ENCODE peak calls at places on chromosomes 4 and X, in seven cellular contexts. H is neuronal stem cell, W is mesendoderm, P is H9, K is H1, N is mesenchymal stem cell, A is trophoblast cell. U is an unnamed sample.

GRCh38 chr4:20443406-20443805 is 191.7 kb downstream of the SLIT2 start:
- DNase-seq in H (no peak), W (no peak), P (no peak), K (no peak), N (no peak), A (no peak), U (no peak)

GRCh38 chr4:116878280-116878679 is 207.1 kb downstream of the TRAM1L1 start:
- DNase-seq in H (no peak), W (no peak), P (no peak), K (no peak), N (peak), A (no peak), U (no peak)

GRCh38 chrX:139930923-139931645 is 1.8 kb downstream of the ATP11C start:
- DNase-seq in H (no peak), W (peak), P (no peak), K (no peak), N (peak), A (peak), U (no peak)

GRCh38 chr4:106329027-106329618 is 12.8 kb downstream of the AIMP1 start:
- DNase-seq in H (no peak), W (peak), P (no peak), K (no peak), N (peak), A (peak), U (peak)

GRCh38 chrX:51893931-51894696 is 691 bp downstream of the MAGED1 start:
- DNase-seq in H (peak), W (peak), P (no peak), K (no peak), N (peak), A (peak), U (peak)

GRCh38 chr4:166493828-166494432 is 620.9 kb downstream of the TLL1 start:
- DNase-seq in H (no peak), W (peak), P (no peak), K (no peak), N (peak), A (no peak), U (no peak)

GRCh38 chr4:15457401-15458201 is 12.1 kb upstream of the CC2D2A start:
- DNase-seq in H (no peak), W (peak), P (no peak), K (no peak), N (peak), A (peak), U (peak)

GRCh38 chr4:112284662-112285411 is 867 bp downstream of the TIFA start:
- DNase-seq in H (no peak), W (no peak), P (no peak), K (no peak), N (peak), A (peak), U (peak)

GRCh38 chr4:56655209-56655626 is 25.9 kb downstream of the HOPX start:
- DNase-seq in H (no peak), W (peak), P (peak), K (peak), N (peak), A (peak), U (peak)

GRCh38 chr4:140427919-140428471 is 547 bp upstream of the CLGN start:
- DNase-seq in H (no peak), W (peak), P (no peak), K (no peak), N (peak), A (no peak), U (peak)

GRCh38 chr4:25783943-25784342 is 78.8 kb downstream of the SEL1L3 start:
- DNase-seq in H (no peak), W (no peak), P (no peak), K (no peak), N (no peak), A (no peak), U (no peak)

GRCh38 chr4:19348746-19349145 is 903.0 kb upstream of the SLIT2 start:
- DNase-seq in H (no peak), W (no peak), P (no peak), K (no peak), N (no peak), A (no peak), U (no peak)

GRCh38 chrX:37825225-37825842 is 22.0 kb downstream of the DYNLT3 start:
- DNase-seq in H (peak), W (peak), P (peak), K (no peak), N (peak), A (peak), U (peak)

GRCh38 chr4:24470681-24471622 is 113.4 kb downstream of the DHX15 start:
- DNase-seq in H (peak), W (peak), P (peak), K (no peak), N (peak), A (peak), U (peak)

GRCh38 chr4:84968936-84969335 is 2.4 kb upstream of the WDFY3 start:
- DNase-seq in H (no peak), W (no peak), P (no peak), K (no peak), N (no peak), A (no peak), U (no peak)

GRCh38 chrX:123738378-123738955 is 5.6 kb upstream of the THOC2 start:
- DNase-seq in H (no peak), W (no peak), P (no peak), K (no peak), N (no peak), A (no peak), U (no peak)

GRCh38 chr4:8609824-8610350 is 17.3 kb downstream of the CPZ start:
- DNase-seq in H (no peak), W (no peak), P (no peak), K (no peak), N (no peak), A (no peak), U (no peak)

GRCh38 chr4:3517731-3518510 is 14.3 kb downstream of the LRPAP1 start:
- DNase-seq in H (no peak), W (no peak), P (no peak), K (no peak), N (no peak), A (no peak), U (no peak)

GRCh38 chrX:69321789-69322188 is 156.5 kb upstream of the PJA1 start:
- DNase-seq in H (no peak), W (no peak), P (no peak), K (no peak), N (no peak), A (no peak), U (no peak)

GRCh38 chr4:17760602-17761001 is 20.8 kb downstream of the FAM184B start:
- DNase-seq in H (no peak), W (peak), P (no peak), K (no peak), N (no peak), A (no peak), U (no peak)

GRCh38 chr4:64967286-64967685 is 558.0 kb upstream of the TECRL start:
- DNase-seq in H (no peak), W (no peak), P (no peak), K (no peak), N (no peak), A (no peak), U (no peak)

GRCh38 chr4:40292313-40292759 is 42.8 kb upstream of the CHRNA9 start:
- DNase-seq in H (no peak), W (peak), P (no peak), K (no peak), N (peak), A (no peak), U (peak)

GRCh38 chrX:41737065-41737464 is 13.1 kb downstream of the GPR82 start:
- DNase-seq in H (no peak), W (no peak), P (no peak), K (no peak), N (no peak), A (peak), U (no peak)

GRCh38 chr4:149702414-149703108 is 113.1 kb downstream of the IQCM start:
- DNase-seq in H (no peak), W (no peak), P (no peak), K (no peak), N (no peak), A (no peak), U (no peak)

GRCh38 chr4:11182586-11183357 is 245.9 kb downstream of the HS3ST1 start:
- DNase-seq in H (no peak), W (no peak), P (no peak), K (no peak), N (no peak), A (peak), U (peak)

GRCh38 chr4:84158670-84159069 is 340.4 kb downstream of the NKX6-1 start:
- DNase-seq in H (no peak), W (no peak), P (no peak), K (no peak), N (no peak), A (no peak), U (no peak)

GRCh38 chrX:5780821-5781220 is 447.8 kb downstream of the NLGN4X start:
- DNase-seq in H (no peak), W (no peak), P (no peak), K (no peak), N (no peak), A (no peak), U (no peak)

GRCh38 chr4:2125831-2126230 is 66.7 kb downstream of the NAT8L start:
- DNase-seq in H (no peak), W (no peak), P (no peak), K (no peak), N (no peak), A (no peak), U (no peak)

GRCh38 chrX:48761674-48762471 is at the start of gene GLOD5:
- DNase-seq in H (no peak), W (peak), P (peak), K (peak), N (peak), A (peak), U (no peak)

GRCh38 chr4:2745981-2746806 is 9.9 kb downstream of the TNIP2 start:
- DNase-seq in H (no peak), W (no peak), P (no peak), K (no peak), N (peak), A (peak), U (peak)

GRCh38 chr4:3059090-3059428 is 15.3 kb downstream of the HTT-AS start:
- DNase-seq in H (no peak), W (no peak), P (no peak), K (no peak), N (no peak), A (no peak), U (no peak)

GRCh38 chr4:112521123-112522116 is 5.4 kb upstream of the NEUROG2 start:
- DNase-seq in H (peak), W (peak), P (peak), K (no peak), N (no peak), A (no peak), U (no peak)

GRCh38 chrX:40719218-40719617 is 16.1 kb downstream of the MED14 start:
- DNase-seq in H (no peak), W (no peak), P (no peak), K (no peak), N (peak), A (peak), U (peak)

GRCh38 chr4:1044469-1045192 is 33.2 kb downstream of the FGFRL1 start:
- DNase-seq in H (no peak), W (no peak), P (no peak), K (no peak), N (no peak), A (peak), U (no peak)

GRCh38 chrX:131262738-131263679 is 26.1 kb downstream of the IGSF1 start:
- DNase-seq in H (no peak), W (peak), P (peak), K (no peak), N (no peak), A (peak), U (no peak)

GRCh38 chr4:156931267-156931666 is 40.3 kb downstream of the PDGFC start:
- DNase-seq in H (no peak), W (no peak), P (no peak), K (no peak), N (peak), A (peak), U (peak)

GRCh38 chrX:29691044-29691443 is 524.3 kb upstream of the MAGEB2 start:
- DNase-seq in H (no peak), W (no peak), P (no peak), K (no peak), N (no peak), A (no peak), U (no peak)

GRCh38 chr4:146338512-146338911 is 124.2 kb downstream of the REELD1 start:
- DNase-seq in H (no peak), W (peak), P (no peak), K (no peak), N (no peak), A (no peak), U (peak)

DNA sequence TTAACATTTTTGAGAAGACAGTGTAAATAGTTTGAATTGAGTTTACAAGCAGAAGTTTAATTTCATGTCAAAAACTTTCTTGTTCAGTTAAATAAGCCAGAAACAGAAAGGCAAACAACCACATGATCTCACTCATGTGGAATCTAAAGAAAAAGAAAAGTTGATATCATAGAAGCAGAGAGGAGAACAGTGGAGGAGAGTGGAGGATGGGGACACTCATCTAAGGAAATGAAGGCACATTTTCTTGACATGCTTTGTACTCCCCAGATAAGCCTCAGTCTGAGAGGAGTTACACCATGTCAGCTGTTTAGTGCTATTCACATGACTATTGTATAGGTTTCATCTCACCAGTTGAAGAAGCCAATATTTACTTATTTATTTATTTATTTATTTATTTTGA is 13.5 kb downstream of the SNCA start:
- DNase-seq in H (no peak), W (no peak), P (no peak), K (no peak), N (peak), A (no peak), U (peak)
- H2BK5ac ChIP-seq in H (no peak), W (no peak), P (no peak), K (no peak), N (no peak), A (no peak), U (no peak)

DNA sequence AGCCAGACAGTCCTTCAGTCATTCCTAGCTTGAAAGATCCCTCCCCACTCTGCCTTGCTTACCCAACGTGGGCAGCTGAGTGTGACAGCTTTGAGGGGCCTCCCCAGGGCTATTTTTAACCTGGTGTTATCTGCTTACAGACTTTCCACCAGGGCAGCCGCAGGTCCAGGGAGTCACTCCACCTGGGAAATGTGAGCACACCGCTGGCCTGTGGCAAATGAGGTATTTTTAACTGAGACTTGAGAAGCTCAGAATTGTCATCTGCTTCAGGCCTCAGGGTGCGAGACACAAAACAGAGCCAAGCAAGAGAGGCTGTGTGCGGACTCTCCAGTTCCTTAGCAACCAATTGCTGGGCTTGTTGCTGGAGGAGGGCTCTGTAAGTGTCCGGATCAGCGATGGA is 13.0 kb downstream of the CORIN start:
- DNase-seq in H (no peak), W (peak), P (no peak), K (no peak), N (peak), A (no peak), U (no peak)
- H2AK5ac ChIP-seq in H (no peak), W (no peak), P (no peak), K (no peak), N (no peak), A (no peak), U (no peak)

DNA sequence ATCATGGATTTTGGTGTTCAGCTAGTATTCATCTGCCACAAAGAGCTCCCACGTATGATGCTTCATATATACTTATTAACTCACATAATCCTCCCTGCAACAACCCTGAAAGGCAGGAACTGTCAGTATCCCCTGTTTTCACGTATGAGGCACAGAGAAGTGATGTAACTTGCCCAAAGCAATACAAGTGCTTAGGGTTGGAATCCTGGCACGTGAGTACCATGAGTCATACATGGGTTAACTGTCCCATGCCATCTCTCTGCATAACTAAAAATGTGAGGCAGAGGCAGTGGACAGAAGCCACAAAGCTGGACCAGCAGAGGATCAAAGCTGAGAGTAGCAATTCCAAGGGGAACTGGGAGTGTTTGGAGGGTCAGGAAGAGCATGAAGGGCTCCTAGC is 35.7 kb upstream of the EGFL6 start:
- DNase-seq in H (no peak), W (no peak), P (no peak), K (no peak), N (peak), A (peak), U (peak)
- H2BK5ac ChIP-seq in H (no peak), W (no peak), P (no peak), K (no peak), N (no peak), A (no peak), U (no peak)

GRCh38 chr4:158536833-158537232 is 15.2 kb downstream of the RXFP1 start:
- DNase-seq in H (no peak), W (no peak), P (no peak), K (no peak), N (no peak), A (peak), U (no peak)
- H2AK5ac ChIP-seq in H (no peak), W (no peak), P (no peak), K (no peak), N (no peak), A (no peak), U (no peak)

GRCh38 chrX:39020051-39020669 is 218.9 kb downstream of the MID1IP1 start:
- DNase-seq in H (no peak), W (no peak), P (no peak), K (no peak), N (no peak), A (no peak), U (no peak)
- H2BK5ac ChIP-seq in H (no peak), W (no peak), P (no peak), K (no peak), N (no peak), A (no peak), U (no peak)